ENCODE peak calls at places on chromosomes 16 and 17, in six cellular contexts. One of them, this sample, is unnamed.
A peak's percentile ranks its signal among the peaks of the same experiment; 100 is the strongest.

GRCh38 chr16:54657058-54657708 is 273.5 kb upstream of the IRX5 start:
- DNase-seq in astrocyte of the spinal cord: peak; percentile 86
- DNase-seq in T47D: peak; percentile 74
- DNase-seq in EL: peak; percentile 61
- DNase-seq in NCI-H524: no peak
- DNase-seq in CD4-positive, alpha-beta T cell: no peak
- DNase-seq in this sample: no peak

GRCh38 chr17:50181155-50181554 is 15.3 kb downstream of the SGCA start:
- DNase-seq in astrocyte of the spinal cord: peak; percentile 13
- DNase-seq in T47D: no peak
- DNase-seq in EL: no peak
- DNase-seq in NCI-H524: no peak
- DNase-seq in CD4-positive, alpha-beta T cell: no peak
- DNase-seq in this sample: no peak

GRCh38 chr17:82900741-82901140 is 60.9 kb upstream of the ZNF750 start:
- DNase-seq in astrocyte of the spinal cord: peak; percentile 60
- DNase-seq in T47D: no peak
- DNase-seq in EL: no peak
- DNase-seq in NCI-H524: no peak
- DNase-seq in CD4-positive, alpha-beta T cell: no peak
- DNase-seq in this sample: no peak

GRCh38 chr16:1828645-1829410 is 1.8 kb downstream of the FAHD1 start:
- DNase-seq in astrocyte of the spinal cord: no peak
- DNase-seq in T47D: no peak
- DNase-seq in EL: no peak
- DNase-seq in NCI-H524: no peak
- DNase-seq in CD4-positive, alpha-beta T cell: no peak
- DNase-seq in this sample: no peak

GRCh38 chr17:18854956-18855355 is 3.0 kb upstream of the PRPSAP2 start:
- DNase-seq in astrocyte of the spinal cord: no peak
- DNase-seq in T47D: no peak
- DNase-seq in EL: no peak
- DNase-seq in NCI-H524: no peak
- DNase-seq in CD4-positive, alpha-beta T cell: no peak
- DNase-seq in this sample: no peak

GRCh38 chr16:50165473-50165872 is 12.4 kb downstream of the TENT4B start:
- DNase-seq in astrocyte of the spinal cord: no peak
- DNase-seq in T47D: no peak
- DNase-seq in EL: no peak
- DNase-seq in NCI-H524: no peak
- DNase-seq in CD4-positive, alpha-beta T cell: no peak
- DNase-seq in this sample: no peak

GRCh38 chr17:17376362-17376761 is 73.2 kb downstream of the NT5M start:
- DNase-seq in astrocyte of the spinal cord: no peak
- DNase-seq in T47D: no peak
- DNase-seq in EL: peak; percentile 51
- DNase-seq in NCI-H524: peak; percentile 26
- DNase-seq in CD4-positive, alpha-beta T cell: no peak
- DNase-seq in this sample: no peak

GRCh38 chr17:10875984-10876555 is 38.2 kb upstream of the PIRT start:
- DNase-seq in astrocyte of the spinal cord: peak; percentile 2
- DNase-seq in T47D: peak; percentile 53
- DNase-seq in EL: peak; percentile 20
- DNase-seq in NCI-H524: peak; percentile 47
- DNase-seq in CD4-positive, alpha-beta T cell: no peak
- DNase-seq in this sample: peak; percentile 87

GRCh38 chr17:80089762-80090161 is 11.6 kb upstream of the GAA start:
- DNase-seq in astrocyte of the spinal cord: no peak
- DNase-seq in T47D: no peak
- DNase-seq in EL: no peak
- DNase-seq in NCI-H524: no peak
- DNase-seq in CD4-positive, alpha-beta T cell: no peak
- DNase-seq in this sample: no peak

GRCh38 chr16:83397601-83398000 is 410.2 kb upstream of the HSBP1 start:
- DNase-seq in astrocyte of the spinal cord: no peak
- DNase-seq in T47D: no peak
- DNase-seq in EL: no peak
- DNase-seq in NCI-H524: no peak
- DNase-seq in CD4-positive, alpha-beta T cell: no peak
- DNase-seq in this sample: no peak

GRCh38 chr17:60989439-60989838 is 311.8 kb downstream of the BCAS3 start:
- DNase-seq in astrocyte of the spinal cord: no peak
- DNase-seq in T47D: no peak
- DNase-seq in EL: no peak
- DNase-seq in NCI-H524: peak; percentile 31
- DNase-seq in CD4-positive, alpha-beta T cell: no peak
- DNase-seq in this sample: no peak

GRCh38 chr17:36928450-36929125 is 8.7 kb upstream of the LHX1 start:
- DNase-seq in astrocyte of the spinal cord: no peak
- DNase-seq in T47D: no peak
- DNase-seq in EL: no peak
- DNase-seq in NCI-H524: no peak
- DNase-seq in CD4-positive, alpha-beta T cell: no peak
- DNase-seq in this sample: no peak